ENCODE peak calls at places on chromosomes 2 and 18, in six cellular contexts. Q, F, O, C, L and W are unnamed samples.
A peak's percentile ranks its signal among the peaks of the same experiment; 100 is the strongest.

GRCh38 chr2:160156084-160156483 is 44.0 kb downstream of the ITGB6 start:
- DNase-seq in Q (no peak), F (no peak), O (no peak), C (no peak), L (no peak), W (no peak)

GRCh38 chr2:211744379-211744778 is 794.2 kb downstream of the ERBB4 start:
- DNase-seq in Q (no peak), F (no peak), O (no peak), C (no peak), L (no peak), W (no peak)

GRCh38 chr2:159921752-159922404 is 123.9 kb upstream of the CD302 start:
- DNase-seq in Q (peak; percentile 91), F (peak; percentile 72), O (peak; percentile 84), C (peak; percentile 80), L (peak; percentile 79), W (no peak)

GRCh38 chr2:79005211-79005610 is 20.3 kb upstream of the REG3G start:
- DNase-seq in Q (no peak), F (no peak), O (no peak), C (no peak), L (no peak), W (no peak)

GRCh38 chr2:232076736-232077135 is 115.2 kb downstream of the DIS3L2 start:
- DNase-seq in Q (no peak), F (no peak), O (no peak), C (no peak), L (no peak), W (no peak)

GRCh38 chr18:59952283-59953007 is 52.6 kb downstream of the PMAIP1 start:
- DNase-seq in Q (no peak), F (no peak), O (no peak), C (no peak), L (no peak), W (no peak)

GRCh38 chr2:11371099-11371937 is 26.9 kb upstream of the ROCK2 start:
- DNase-seq in Q (no peak), F (no peak), O (no peak), C (no peak), L (no peak), W (no peak)

GRCh38 chr2:86466306-86466705 is 25.1 kb downstream of the KDM3A start:
- DNase-seq in Q (no peak), F (no peak), O (no peak), C (no peak), L (no peak), W (no peak)

GRCh38 chr2:47429795-47430194 is 26.8 kb downstream of the MSH2 start:
- DNase-seq in Q (no peak), F (no peak), O (no peak), C (no peak), L (no peak), W (no peak)

GRCh38 chr2:241867776-241868420 is 1.6 kb upstream of the RTP5 start:
- DNase-seq in Q (no peak), F (no peak), O (peak; percentile 19), C (no peak), L (no peak), W (no peak)

GRCh38 chr18:40939636-40940035 is 1015.4 kb upstream of the PIK3C3 start:
- DNase-seq in Q (peak; percentile 66), F (no peak), O (no peak), C (no peak), L (peak; percentile 32), W (no peak)

GRCh38 chr2:119232666-119232993 is 9.0 kb downstream of the STEAP3 start:
- DNase-seq in Q (no peak), F (no peak), O (no peak), C (no peak), L (no peak), W (no peak)

GRCh38 chr2:219493086-219493485 is 5.6 kb upstream of the GMPPA start:
- DNase-seq in Q (no peak), F (no peak), O (no peak), C (no peak), L (no peak), W (no peak)

GRCh38 chr2:160752475-160753330 is 259.1 kb upstream of the RBMS1 start:
- DNase-seq in Q (no peak), F (no peak), O (no peak), C (no peak), L (no peak), W (peak; percentile 55)

GRCh38 chr2:10597956-10598355 is 91.8 kb downstream of the NOL10 start:
- DNase-seq in Q (no peak), F (no peak), O (no peak), C (no peak), L (no peak), W (no peak)

GRCh38 chr18:3066391-3067079 is 53.6 kb upstream of the LPIN2 start:
- DNase-seq in Q (no peak), F (no peak), O (no peak), C (no peak), L (no peak), W (no peak)

GRCh38 chr2:20621366-20622295 is 29.3 kb downstream of the HS1BP3 start:
- DNase-seq in Q (peak; percentile 49), F (no peak), O (no peak), C (no peak), L (peak; percentile 21), W (no peak)

GRCh38 chr2:39403311-39403710 is 33.8 kb downstream of the MAP4K3 start:
- DNase-seq in Q (no peak), F (no peak), O (peak; percentile 50), C (no peak), L (no peak), W (no peak)

GRCh38 chr18:9474103-9474982 is 970 bp upstream of the RALBP1 start:
- DNase-seq in Q (no peak), F (peak; percentile 5), O (peak; percentile 89), C (no peak), L (no peak), W (peak; percentile 82)

GRCh38 chr2:224421065-224421464 is 19.2 kb upstream of the FAM124B start:
- DNase-seq in Q (no peak), F (no peak), O (no peak), C (no peak), L (no peak), W (no peak)

GRCh38 chr2:7467782-7468447 is 550.7 kb downstream of the RNF144A start:
- DNase-seq in Q (no peak), F (no peak), O (no peak), C (no peak), L (no peak), W (no peak)

GRCh38 chr2:211836409-211836808 is 702.2 kb downstream of the ERBB4 start:
- DNase-seq in Q (no peak), F (no peak), O (no peak), C (no peak), L (no peak), W (no peak)

GRCh38 chr2:143171817-143172216 is 42.6 kb downstream of the ARHGAP15 start:
- DNase-seq in Q (no peak), F (no peak), O (no peak), C (no peak), L (no peak), W (peak; percentile 11)

GRCh38 chr2:3159801-3160545 is 217.6 kb downstream of the EIPR1 start:
- DNase-seq in Q (no peak), F (no peak), O (no peak), C (no peak), L (no peak), W (no peak)

GRCh38 chr2:173957517-173957916 is 7.7 kb downstream of the SP3 start:
- DNase-seq in Q (no peak), F (no peak), O (no peak), C (no peak), L (no peak), W (no peak)

GRCh38 chr2:191209346-191209745 is 35.9 kb upstream of the MYO1B start:
- DNase-seq in Q (no peak), F (no peak), O (no peak), C (no peak), L (no peak), W (no peak)

GRCh38 chr2:317501-318424 is 29.9 kb upstream of the ALKAL2 start:
- DNase-seq in Q (no peak), F (no peak), O (no peak), C (no peak), L (peak; percentile 46), W (no peak)

GRCh38 chr18:32974421-32975165 is 201.8 kb upstream of the KLHL14 start:
- DNase-seq in Q (no peak), F (no peak), O (no peak), C (no peak), L (no peak), W (no peak)

GRCh38 chr2:151869296-151869695 is 41.1 kb upstream of the ARL5A start:
- DNase-seq in Q (no peak), F (no peak), O (no peak), C (no peak), L (no peak), W (no peak)

GRCh38 chr2:38374978-38375377 is 2.1 kb downstream of the ATL2 start:
- DNase-seq in Q (no peak), F (no peak), O (no peak), C (no peak), L (no peak), W (no peak)

GRCh38 chr2:145744541-145745386 is 1224.8 kb upstream of the ZEB2 start:
- DNase-seq in Q (no peak), F (no peak), O (no peak), C (no peak), L (no peak), W (peak; percentile 26)

GRCh38 chr2:72698300-72698699 is 127.5 kb downstream of the EXOC6B start:
- DNase-seq in Q (no peak), F (no peak), O (no peak), C (no peak), L (no peak), W (no peak)

GRCh38 chr2:219026946-219027345 is 14.4 kb downstream of the CFAP65 start:
- DNase-seq in Q (peak; percentile 32), F (no peak), O (no peak), C (no peak), L (no peak), W (no peak)

GRCh38 chr2:23789012-23789411 is 137.9 kb downstream of the ATAD2B start:
- DNase-seq in Q (no peak), F (no peak), O (no peak), C (no peak), L (no peak), W (no peak)

GRCh38 chr2:176164184-176164802 is 7.2 kb downstream of the HOXD3 start:
- DNase-seq in Q (no peak), F (no peak), O (no peak), C (no peak), L (no peak), W (no peak)

GRCh38 chr2:174654429-174654941 is 56.9 kb upstream of the WIPF1 start:
- DNase-seq in Q (no peak), F (no peak), O (no peak), C (no peak), L (no peak), W (no peak)

GRCh38 chr18:9103488-9103887 is 989 bp downstream of the NDUFV2 start:
- DNase-seq in Q (no peak), F (no peak), O (no peak), C (peak; percentile 16), L (no peak), W (peak; percentile 27)

GRCh38 chr2:203551653-203552250 is 16.7 kb upstream of the RAPH1 start:
- DNase-seq in Q (no peak), F (no peak), O (peak; percentile 28), C (no peak), L (no peak), W (no peak)

GRCh38 chr2:188776634-188777033 is 197.5 kb upstream of the COL3A1 start:
- DNase-seq in Q (no peak), F (no peak), O (no peak), C (no peak), L (no peak), W (no peak)